ENCODE peak calls at places on chromosome 16, in nine cellular contexts. D is NCI-H1436 treated with DMSO at 0.1 percent for 48 hours; K is KG1; V is natural killer cell; S is cardiac muscle cell; N is transverse colon; M is stimulated activated CD8-positive, alpha-beta memory T cell treated with anti-CD3 and anti-CD28 coated beads, Interleukin-15, amount 100 ng/mL, for 24 hours; B is T-cell; F is activated CD4-positive, alpha-beta T cell treated with anti-CD3 and anti-CD28 coated beads, Interleukin-2, amount 10 ng/mL, durations not matched to agents 7 days and 5 days. E is an unnamed sample.

GRCh38 chr16:1508494-1509167 is 15.5 kb downstream of the TELO2 start:
- DNase-seq in D (no peak), K (no peak), V (no peak), S (no peak), N (no peak), M (no peak), B (no peak), F (no peak), E (no peak)

GRCh38 chr16:51163366-51163765 is 12.3 kb upstream of the SALL1 start:
- DNase-seq in D (no peak), K (no peak), V (no peak), S (no peak), N (no peak), M (no peak), B (no peak), F (no peak), E (no peak)

GRCh38 chr16:75378616-75379015 is 54.7 kb downstream of the CFDP1 start:
- DNase-seq in D (no peak), K (no peak), V (no peak), S (no peak), N (no peak), M (no peak), B (no peak), F (no peak), E (no peak)

GRCh38 chr16:84735846-84736586 is 36.2 kb downstream of the USP10 start:
- DNase-seq in D (no peak), K (no peak), V (no peak), S (no peak), N (peak; percentile 79), M (no peak), B (peak; percentile 20), F (peak; percentile 61), E (peak; percentile 59)

GRCh38 chr16:2838928-2839327 is 8.8 kb downstream of the ZG16B start:
- DNase-seq in D (no peak), K (no peak), V (peak; percentile 58), S (peak; percentile 84), N (peak; percentile 69), M (no peak), B (peak; percentile 54), F (peak; percentile 54), E (peak; percentile 75)

GRCh38 chr16:58264961-58265479 is 29.8 kb downstream of the PRSS54 start:
- DNase-seq in D (no peak), K (no peak), V (peak; percentile 28), S (no peak), N (peak; percentile 44), M (no peak), B (no peak), F (no peak), E (no peak)

GRCh38 chr16:3135120-3135715 is 389 bp downstream of the ZNF213 start:
- DNase-seq in D (no peak), K (no peak), V (no peak), S (no peak), N (no peak), M (no peak), B (no peak), F (peak; percentile 21), E (no peak)

GRCh38 chr16:78184554-78185183 is 85.2 kb downstream of the WWOX start:
- DNase-seq in D (no peak), K (no peak), V (no peak), S (no peak), N (no peak), M (no peak), B (no peak), F (no peak), E (peak; percentile 50)

GRCh38 chr16:66042341-66042740 is 324.1 kb upstream of the CDH5 start:
- DNase-seq in D (no peak), K (no peak), V (no peak), S (no peak), N (no peak), M (no peak), B (no peak), F (no peak), E (no peak)